ENCODE peak calls at places on chromosomes 3 and 15, in four cellular contexts. One of them, this sample, is unnamed.

GRCh38 chr15:28901987-28902745 is 16.4 kb downstream of the APBA2 start:
- DNase-seq in thyroid gland: no peak
- DNase-seq in prostate gland: no peak
- DNase-seq in colonic mucosa: no peak
- DNase-seq in this sample: no peak

GRCh38 chr3:183298708-183299153 is 45.7 kb downstream of the B3GNT5 start:
- DNase-seq in colonic mucosa: no peak
- DNase-seq in prostate gland: no peak
- DNase-seq in thyroid gland: no peak
- DNase-seq in this sample: peak

GRCh38 chr3:180036092-180036677 is 552 bp downstream of the PEX5L start:
- DNase-seq in thyroid gland: no peak
- DNase-seq in prostate gland: no peak
- DNase-seq in colonic mucosa: no peak
- DNase-seq in this sample: no peak

GRCh38 chr3:49553320-49553689 is 972 bp upstream of the BSN start:
- DNase-seq in thyroid gland: no peak
- DNase-seq in colonic mucosa: no peak
- DNase-seq in prostate gland: no peak
- DNase-seq in this sample: no peak

GRCh38 chr15:83571820-83572707 is 81.9 kb upstream of the ADAMTSL3 start:
- DNase-seq in prostate gland: no peak
- DNase-seq in thyroid gland: no peak
- DNase-seq in colonic mucosa: no peak
- DNase-seq in this sample: no peak

GRCh38 chr15:89790661-89791060 is 14.5 kb downstream of the MESP2 start:
- DNase-seq in thyroid gland: no peak
- DNase-seq in colonic mucosa: no peak
- DNase-seq in prostate gland: no peak
- DNase-seq in this sample: no peak

GRCh38 chr3:13009132-13009945 is 63.9 kb downstream of the IQSEC1 start:
- DNase-seq in colonic mucosa: peak
- DNase-seq in thyroid gland: peak
- DNase-seq in prostate gland: no peak
- DNase-seq in this sample: no peak

GRCh38 chr15:57253082-57253481 is 123.2 kb upstream of the CGNL1 start:
- DNase-seq in prostate gland: no peak
- DNase-seq in colonic mucosa: no peak
- DNase-seq in thyroid gland: no peak
- DNase-seq in this sample: no peak

GRCh38 chr3:129625071-129625874 is 18.8 kb upstream of the PLXND1 start:
- DNase-seq in thyroid gland: no peak
- DNase-seq in prostate gland: no peak
- DNase-seq in colonic mucosa: peak
- DNase-seq in this sample: no peak

GRCh38 chr3:170301404-170301803 is 56.1 kb upstream of the SKIL start:
- DNase-seq in prostate gland: no peak
- DNase-seq in thyroid gland: no peak
- DNase-seq in colonic mucosa: no peak
- DNase-seq in this sample: no peak

GRCh38 chr15:73021139-73021621 is 31.1 kb upstream of the NEO1 start:
- DNase-seq in prostate gland: no peak
- DNase-seq in colonic mucosa: no peak
- DNase-seq in thyroid gland: no peak
- DNase-seq in this sample: peak

GRCh38 chr15:91113036-91113435 is 13.0 kb downstream of the SV2B start:
- DNase-seq in prostate gland: no peak
- DNase-seq in thyroid gland: no peak
- DNase-seq in colonic mucosa: no peak
- DNase-seq in this sample: no peak

GRCh38 chr3:48929358-48930035 is 10.9 kb downstream of the ARIH2 start:
- DNase-seq in prostate gland: no peak
- DNase-seq in colonic mucosa: no peak
- DNase-seq in thyroid gland: peak
- DNase-seq in this sample: no peak

GRCh38 chr3:166211451-166211850 is 374.2 kb upstream of the BCHE start:
- DNase-seq in colonic mucosa: no peak
- DNase-seq in thyroid gland: no peak
- DNase-seq in prostate gland: no peak
- DNase-seq in this sample: no peak

GRCh38 chr3:128709506-128710210 is 16.3 kb upstream of the RAB7A start:
- DNase-seq in prostate gland: peak
- DNase-seq in thyroid gland: no peak
- DNase-seq in colonic mucosa: no peak
- DNase-seq in this sample: no peak

GRCh38 chr15:71575474-71576045 is 234.8 kb upstream of the NR2E3 start:
- DNase-seq in thyroid gland: no peak
- DNase-seq in prostate gland: no peak
- DNase-seq in colonic mucosa: no peak
- DNase-seq in this sample: no peak

GRCh38 chr3:39960515-39961403 is 151.3 kb downstream of the MYRIP start:
- DNase-seq in prostate gland: no peak
- DNase-seq in colonic mucosa: no peak
- DNase-seq in thyroid gland: peak
- DNase-seq in this sample: no peak

DNA sequence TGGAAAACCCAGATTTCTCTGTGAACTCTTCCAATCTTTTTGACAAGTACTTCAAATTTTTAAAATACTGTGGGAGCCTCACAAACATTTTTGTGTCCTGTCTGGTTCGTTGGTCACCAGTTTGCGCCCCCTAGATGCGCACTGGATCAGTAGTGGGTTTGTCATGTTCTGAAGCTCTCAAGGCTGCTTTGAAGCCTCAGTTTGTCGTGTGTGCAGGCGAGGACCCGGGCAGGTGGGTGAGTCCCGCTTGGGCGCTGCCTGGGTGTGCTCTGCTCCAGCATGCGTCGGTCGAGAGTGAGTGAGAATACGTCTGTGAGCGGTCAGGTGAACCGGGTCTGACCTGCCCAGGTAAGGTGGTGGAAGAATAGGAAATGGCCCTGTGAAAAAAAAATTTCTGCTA is 17.3 kb upstream of the AEN start:
- DNase-seq in colonic mucosa: no peak
- DNase-seq in prostate gland: no peak
- DNase-seq in thyroid gland: peak
- DNase-seq in this sample: no peak
- TF ChIP-seq CTCF in colonic mucosa: no peak
- TF ChIP-seq CTCF in prostate gland: no peak
- TF ChIP-seq CTCF in thyroid gland: no peak
- TF ChIP-seq CTCF in this sample: no peak

GRCh38 chr3:21220944-21221343 is 530.1 kb downstream of the ZNF385D start:
- DNase-seq in prostate gland: no peak
- DNase-seq in thyroid gland: no peak
- DNase-seq in colonic mucosa: no peak
- DNase-seq in this sample: no peak

GRCh38 chr3:21216598-21216997 is 534.4 kb downstream of the ZNF385D start:
- DNase-seq in prostate gland: no peak
- DNase-seq in thyroid gland: no peak
- DNase-seq in colonic mucosa: no peak
- DNase-seq in this sample: no peak
- TF ChIP-seq CTCF in prostate gland: no peak
- TF ChIP-seq CTCF in thyroid gland: no peak
- TF ChIP-seq CTCF in colonic mucosa: no peak
- TF ChIP-seq CTCF in this sample: peak

DNA sequence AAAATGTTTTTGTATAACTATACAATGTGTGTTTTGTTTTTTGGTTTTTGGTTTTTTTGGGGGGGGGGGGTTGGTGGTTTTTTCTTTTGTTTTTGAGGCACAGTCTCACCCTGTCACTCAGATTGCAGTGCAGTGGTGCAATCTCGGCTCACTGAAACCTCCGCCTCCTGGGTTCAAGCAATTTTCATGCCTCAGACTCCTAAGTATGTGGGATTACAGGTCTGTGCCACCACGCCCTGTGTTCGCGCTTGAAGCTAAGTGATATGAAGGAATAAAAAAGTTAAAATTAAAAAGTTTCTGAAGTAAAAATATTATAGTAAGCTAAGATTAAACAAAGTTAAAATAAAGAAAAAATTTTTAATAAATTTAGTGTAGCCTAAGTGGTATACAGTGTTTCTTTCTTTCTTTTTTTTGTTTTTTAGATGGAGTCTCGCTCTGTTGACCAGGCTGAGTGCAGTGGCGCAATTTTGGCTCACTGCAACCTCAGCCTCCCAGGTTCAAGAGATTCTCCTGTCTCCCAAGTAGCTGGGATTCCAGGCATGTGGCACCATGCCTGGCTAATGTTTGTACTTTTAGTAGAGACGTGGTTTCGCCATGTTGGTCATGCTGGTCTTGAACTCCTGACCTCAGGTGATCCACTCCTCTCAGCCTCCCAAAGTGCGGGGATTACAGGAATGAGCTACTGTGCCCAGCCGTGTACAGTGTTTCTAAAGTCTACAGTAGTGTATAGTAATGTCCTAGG is 53.9 kb upstream of the TEX55 start:
- DNase-seq in thyroid gland: no peak
- DNase-seq in colonic mucosa: no peak
- DNase-seq in prostate gland: no peak
- DNase-seq in this sample: no peak
- TF ChIP-seq CTCF in thyroid gland: no peak
- TF ChIP-seq CTCF in colonic mucosa: no peak
- TF ChIP-seq CTCF in prostate gland: no peak
- TF ChIP-seq CTCF in this sample: no peak

GRCh38 chr15:59632714-59633113 is 21.1 kb downstream of the GCNT3 start:
- DNase-seq in prostate gland: no peak
- DNase-seq in colonic mucosa: no peak
- DNase-seq in thyroid gland: no peak
- DNase-seq in this sample: peak
- TF ChIP-seq CTCF in prostate gland: no peak
- TF ChIP-seq CTCF in colonic mucosa: no peak
- TF ChIP-seq CTCF in thyroid gland: peak
- TF ChIP-seq CTCF in this sample: peak

GRCh38 chr3:150495563-150496168 is 50.6 kb downstream of the SERP1 start:
- DNase-seq in thyroid gland: no peak
- DNase-seq in prostate gland: no peak
- DNase-seq in colonic mucosa: peak
- DNase-seq in this sample: peak
- TF ChIP-seq CTCF in thyroid gland: peak
- TF ChIP-seq CTCF in prostate gland: peak
- TF ChIP-seq CTCF in colonic mucosa: peak
- TF ChIP-seq CTCF in this sample: peak

This sample was measured in nephron progenitor cell.